ENCODE peak calls at places on chromosomes 5 and 9, in ten cellular contexts. One of them, this sample, is unnamed.

GRCh38 chr5:45491368-45491767 is 204.8 kb downstream of the HCN1 start:
- DNase-seq in stimulated activated CD4-positive, alpha-beta T cell treated with anti-CD3 and anti-CD28 coated beads, Interleukin-15, amount 100 ng/mL, for 24 hours: no peak
- DNase-seq in pons: no peak
- DNase-seq in mucosa of gallbladder: no peak
- DNase-seq in adrenal gland: no peak
- DNase-seq in RCC 7860: peak
- DNase-seq in GM19239: no peak
- DNase-seq in activated B cell treated with CpG ODN at 0.5 μM for 24 hours: no peak
- DNase-seq in hypothalamus: no peak
- DNase-seq in NCI-H748 treated with DMSO at 0.1 percent for 48 hours: no peak
- DNase-seq in this sample: no peak

GRCh38 chr5:66122379-66123034 is 21.6 kb upstream of the SREK1 start:
- DNase-seq in activated B cell treated with CpG ODN at 0.5 μM for 24 hours: no peak
- DNase-seq in RCC 7860: peak
- DNase-seq in pons: no peak
- DNase-seq in hypothalamus: no peak
- DNase-seq in NCI-H748 treated with DMSO at 0.1 percent for 48 hours: no peak
- DNase-seq in mucosa of gallbladder: no peak
- DNase-seq in adrenal gland: no peak
- DNase-seq in GM19239: no peak
- DNase-seq in stimulated activated CD4-positive, alpha-beta T cell treated with anti-CD3 and anti-CD28 coated beads, Interleukin-15, amount 100 ng/mL, for 24 hours: no peak
- DNase-seq in this sample: no peak

GRCh38 chr9:89171693-89172092 is 6.9 kb downstream of the SHC3 start:
- DNase-seq in hypothalamus: no peak
- DNase-seq in GM19239: no peak
- DNase-seq in RCC 7860: no peak
- DNase-seq in adrenal gland: no peak
- DNase-seq in stimulated activated CD4-positive, alpha-beta T cell treated with anti-CD3 and anti-CD28 coated beads, Interleukin-15, amount 100 ng/mL, for 24 hours: no peak
- DNase-seq in NCI-H748 treated with DMSO at 0.1 percent for 48 hours: no peak
- DNase-seq in activated B cell treated with CpG ODN at 0.5 μM for 24 hours: no peak
- DNase-seq in pons: no peak
- DNase-seq in mucosa of gallbladder: no peak
- DNase-seq in this sample: no peak

GRCh38 chr5:28517691-28518090 is 1479.3 kb upstream of the CDH9 start:
- DNase-seq in mucosa of gallbladder: no peak
- DNase-seq in adrenal gland: no peak
- DNase-seq in stimulated activated CD4-positive, alpha-beta T cell treated with anti-CD3 and anti-CD28 coated beads, Interleukin-15, amount 100 ng/mL, for 24 hours: no peak
- DNase-seq in activated B cell treated with CpG ODN at 0.5 μM for 24 hours: no peak
- DNase-seq in GM19239: no peak
- DNase-seq in NCI-H748 treated with DMSO at 0.1 percent for 48 hours: no peak
- DNase-seq in RCC 7860: no peak
- DNase-seq in pons: no peak
- DNase-seq in hypothalamus: no peak
- DNase-seq in this sample: no peak

GRCh38 chr9:89677696-89678393 is 73.0 kb downstream of the GADD45G start:
- DNase-seq in NCI-H748 treated with DMSO at 0.1 percent for 48 hours: peak
- DNase-seq in stimulated activated CD4-positive, alpha-beta T cell treated with anti-CD3 and anti-CD28 coated beads, Interleukin-15, amount 100 ng/mL, for 24 hours: no peak
- DNase-seq in pons: no peak
- DNase-seq in RCC 7860: no peak
- DNase-seq in adrenal gland: no peak
- DNase-seq in hypothalamus: no peak
- DNase-seq in activated B cell treated with CpG ODN at 0.5 μM for 24 hours: no peak
- DNase-seq in mucosa of gallbladder: no peak
- DNase-seq in GM19239: no peak
- DNase-seq in this sample: peak

GRCh38 chr9:2126331-2126789 is 111.2 kb downstream of the SMARCA2 start:
- DNase-seq in pons: peak
- DNase-seq in hypothalamus: no peak
- DNase-seq in RCC 7860: no peak
- DNase-seq in NCI-H748 treated with DMSO at 0.1 percent for 48 hours: no peak
- DNase-seq in GM19239: no peak
- DNase-seq in stimulated activated CD4-positive, alpha-beta T cell treated with anti-CD3 and anti-CD28 coated beads, Interleukin-15, amount 100 ng/mL, for 24 hours: no peak
- DNase-seq in mucosa of gallbladder: peak
- DNase-seq in activated B cell treated with CpG ODN at 0.5 μM for 24 hours: no peak
- DNase-seq in adrenal gland: peak
- DNase-seq in this sample: no peak

GRCh38 chr5:76326559-76327351 is 76.3 kb upstream of the IQGAP2 start:
- DNase-seq in RCC 7860: no peak
- DNase-seq in mucosa of gallbladder: no peak
- DNase-seq in stimulated activated CD4-positive, alpha-beta T cell treated with anti-CD3 and anti-CD28 coated beads, Interleukin-15, amount 100 ng/mL, for 24 hours: no peak
- DNase-seq in activated B cell treated with CpG ODN at 0.5 μM for 24 hours: no peak
- DNase-seq in NCI-H748 treated with DMSO at 0.1 percent for 48 hours: no peak
- DNase-seq in GM19239: no peak
- DNase-seq in pons: no peak
- DNase-seq in hypothalamus: no peak
- DNase-seq in adrenal gland: no peak
- DNase-seq in this sample: peak

GRCh38 chr5:134545070-134545868 is 19.8 kb downstream of the JADE2 start:
- DNase-seq in NCI-H748 treated with DMSO at 0.1 percent for 48 hours: no peak
- DNase-seq in RCC 7860: no peak
- DNase-seq in mucosa of gallbladder: peak
- DNase-seq in GM19239: no peak
- DNase-seq in activated B cell treated with CpG ODN at 0.5 μM for 24 hours: no peak
- DNase-seq in adrenal gland: no peak
- DNase-seq in pons: no peak
- DNase-seq in stimulated activated CD4-positive, alpha-beta T cell treated with anti-CD3 and anti-CD28 coated beads, Interleukin-15, amount 100 ng/mL, for 24 hours: peak
- DNase-seq in hypothalamus: no peak
- DNase-seq in this sample: no peak

GRCh38 chr9:132237481-132237880 is 75.6 kb downstream of the NTNG2 start:
- DNase-seq in NCI-H748 treated with DMSO at 0.1 percent for 48 hours: no peak
- DNase-seq in mucosa of gallbladder: no peak
- DNase-seq in adrenal gland: peak
- DNase-seq in pons: no peak
- DNase-seq in activated B cell treated with CpG ODN at 0.5 μM for 24 hours: no peak
- DNase-seq in stimulated activated CD4-positive, alpha-beta T cell treated with anti-CD3 and anti-CD28 coated beads, Interleukin-15, amount 100 ng/mL, for 24 hours: no peak
- DNase-seq in hypothalamus: no peak
- DNase-seq in GM19239: no peak
- DNase-seq in RCC 7860: peak
- DNase-seq in this sample: no peak

GRCh38 chr9:786405-786804 is 55.1 kb upstream of the DMRT1 start:
- DNase-seq in NCI-H748 treated with DMSO at 0.1 percent for 48 hours: no peak
- DNase-seq in stimulated activated CD4-positive, alpha-beta T cell treated with anti-CD3 and anti-CD28 coated beads, Interleukin-15, amount 100 ng/mL, for 24 hours: no peak
- DNase-seq in pons: no peak
- DNase-seq in hypothalamus: no peak
- DNase-seq in activated B cell treated with CpG ODN at 0.5 μM for 24 hours: no peak
- DNase-seq in GM19239: no peak
- DNase-seq in mucosa of gallbladder: no peak
- DNase-seq in adrenal gland: no peak
- DNase-seq in RCC 7860: no peak
- DNase-seq in this sample: no peak

GRCh38 chr5:74122979-74123575 is 497.1 kb downstream of the ARHGEF28 start:
- DNase-seq in activated B cell treated with CpG ODN at 0.5 μM for 24 hours: no peak
- DNase-seq in adrenal gland: no peak
- DNase-seq in RCC 7860: no peak
- DNase-seq in GM19239: no peak
- DNase-seq in hypothalamus: no peak
- DNase-seq in mucosa of gallbladder: no peak
- DNase-seq in NCI-H748 treated with DMSO at 0.1 percent for 48 hours: peak
- DNase-seq in stimulated activated CD4-positive, alpha-beta T cell treated with anti-CD3 and anti-CD28 coated beads, Interleukin-15, amount 100 ng/mL, for 24 hours: no peak
- DNase-seq in pons: no peak
- DNase-seq in this sample: no peak

GRCh38 chr9:76369583-76369982 is 24.6 kb downstream of the RFK start:
- DNase-seq in hypothalamus: no peak
- DNase-seq in adrenal gland: peak
- DNase-seq in RCC 7860: peak
- DNase-seq in GM19239: no peak
- DNase-seq in pons: no peak
- DNase-seq in mucosa of gallbladder: peak
- DNase-seq in stimulated activated CD4-positive, alpha-beta T cell treated with anti-CD3 and anti-CD28 coated beads, Interleukin-15, amount 100 ng/mL, for 24 hours: no peak
- DNase-seq in NCI-H748 treated with DMSO at 0.1 percent for 48 hours: peak
- DNase-seq in activated B cell treated with CpG ODN at 0.5 μM for 24 hours: no peak
- DNase-seq in this sample: no peak

GRCh38 chr9:121735065-121735791 is 83.8 kb downstream of the DAB2IP start:
- DNase-seq in RCC 7860: peak
- DNase-seq in adrenal gland: no peak
- DNase-seq in stimulated activated CD4-positive, alpha-beta T cell treated with anti-CD3 and anti-CD28 coated beads, Interleukin-15, amount 100 ng/mL, for 24 hours: peak
- DNase-seq in activated B cell treated with CpG ODN at 0.5 μM for 24 hours: no peak
- DNase-seq in GM19239: peak
- DNase-seq in NCI-H748 treated with DMSO at 0.1 percent for 48 hours: peak
- DNase-seq in pons: no peak
- DNase-seq in mucosa of gallbladder: no peak
- DNase-seq in hypothalamus: no peak
- DNase-seq in this sample: peak

GRCh38 chr5:6837519-6838110 is 124.4 kb downstream of the TENT4A start:
- DNase-seq in RCC 7860: no peak
- DNase-seq in hypothalamus: no peak
- DNase-seq in stimulated activated CD4-positive, alpha-beta T cell treated with anti-CD3 and anti-CD28 coated beads, Interleukin-15, amount 100 ng/mL, for 24 hours: peak
- DNase-seq in GM19239: peak
- DNase-seq in pons: no peak
- DNase-seq in adrenal gland: peak
- DNase-seq in NCI-H748 treated with DMSO at 0.1 percent for 48 hours: no peak
- DNase-seq in activated B cell treated with CpG ODN at 0.5 μM for 24 hours: no peak
- DNase-seq in mucosa of gallbladder: no peak
- DNase-seq in this sample: no peak

GRCh38 chr5:59535561-59535960 is 358.0 kb downstream of the PDE4D start:
- DNase-seq in stimulated activated CD4-positive, alpha-beta T cell treated with anti-CD3 and anti-CD28 coated beads, Interleukin-15, amount 100 ng/mL, for 24 hours: no peak
- DNase-seq in pons: no peak
- DNase-seq in mucosa of gallbladder: no peak
- DNase-seq in GM19239: no peak
- DNase-seq in adrenal gland: no peak
- DNase-seq in RCC 7860: no peak
- DNase-seq in NCI-H748 treated with DMSO at 0.1 percent for 48 hours: no peak
- DNase-seq in hypothalamus: no peak
- DNase-seq in activated B cell treated with CpG ODN at 0.5 μM for 24 hours: no peak
- DNase-seq in this sample: no peak

GRCh38 chr9:95509851-95510529 is 6.8 kb downstream of the PTCH1 start:
- DNase-seq in stimulated activated CD4-positive, alpha-beta T cell treated with anti-CD3 and anti-CD28 coated beads, Interleukin-15, amount 100 ng/mL, for 24 hours: no peak
- DNase-seq in mucosa of gallbladder: no peak
- DNase-seq in hypothalamus: peak
- DNase-seq in NCI-H748 treated with DMSO at 0.1 percent for 48 hours: no peak
- DNase-seq in RCC 7860: no peak
- DNase-seq in GM19239: no peak
- DNase-seq in adrenal gland: peak
- DNase-seq in activated B cell treated with CpG ODN at 0.5 μM for 24 hours: no peak
- DNase-seq in pons: peak
- DNase-seq in this sample: no peak

GRCh38 chr9:77017505-77017894 is 2.0 kb upstream of the FOXB2 start:
- DNase-seq in RCC 7860: no peak
- DNase-seq in stimulated activated CD4-positive, alpha-beta T cell treated with anti-CD3 and anti-CD28 coated beads, Interleukin-15, amount 100 ng/mL, for 24 hours: no peak
- DNase-seq in GM19239: no peak
- DNase-seq in adrenal gland: no peak
- DNase-seq in activated B cell treated with CpG ODN at 0.5 μM for 24 hours: no peak
- DNase-seq in pons: no peak
- DNase-seq in NCI-H748 treated with DMSO at 0.1 percent for 48 hours: no peak
- DNase-seq in hypothalamus: no peak
- DNase-seq in mucosa of gallbladder: no peak
- DNase-seq in this sample: no peak

GRCh38 chr9:9973062-9973461 is 639.7 kb downstream of the PTPRD start:
- DNase-seq in pons: no peak
- DNase-seq in NCI-H748 treated with DMSO at 0.1 percent for 48 hours: no peak
- DNase-seq in stimulated activated CD4-positive, alpha-beta T cell treated with anti-CD3 and anti-CD28 coated beads, Interleukin-15, amount 100 ng/mL, for 24 hours: no peak
- DNase-seq in GM19239: no peak
- DNase-seq in hypothalamus: no peak
- DNase-seq in adrenal gland: no peak
- DNase-seq in mucosa of gallbladder: no peak
- DNase-seq in activated B cell treated with CpG ODN at 0.5 μM for 24 hours: no peak
- DNase-seq in RCC 7860: no peak
- DNase-seq in this sample: no peak

GRCh38 chr5:124742983-124743533 is 3.4 kb downstream of the ZNF608 start:
- DNase-seq in pons: no peak
- DNase-seq in activated B cell treated with CpG ODN at 0.5 μM for 24 hours: no peak
- DNase-seq in hypothalamus: no peak
- DNase-seq in adrenal gland: peak
- DNase-seq in GM19239: no peak
- DNase-seq in NCI-H748 treated with DMSO at 0.1 percent for 48 hours: peak
- DNase-seq in mucosa of gallbladder: no peak
- DNase-seq in stimulated activated CD4-positive, alpha-beta T cell treated with anti-CD3 and anti-CD28 coated beads, Interleukin-15, amount 100 ng/mL, for 24 hours: no peak
- DNase-seq in RCC 7860: peak
- DNase-seq in this sample: no peak

GRCh38 chr5:179323026-179323571 is 22.2 kb downstream of the ADAMTS2 start:
- DNase-seq in GM19239: no peak
- DNase-seq in NCI-H748 treated with DMSO at 0.1 percent for 48 hours: no peak
- DNase-seq in RCC 7860: no peak
- DNase-seq in activated B cell treated with CpG ODN at 0.5 μM for 24 hours: no peak
- DNase-seq in stimulated activated CD4-positive, alpha-beta T cell treated with anti-CD3 and anti-CD28 coated beads, Interleukin-15, amount 100 ng/mL, for 24 hours: no peak
- DNase-seq in mucosa of gallbladder: no peak
- DNase-seq in adrenal gland: no peak
- DNase-seq in pons: no peak
- DNase-seq in hypothalamus: no peak
- DNase-seq in this sample: no peak

GRCh38 chr5:5658226-5658625 is 235.7 kb downstream of the ICE1 start:
- DNase-seq in adrenal gland: peak
- DNase-seq in mucosa of gallbladder: peak
- DNase-seq in hypothalamus: no peak
- DNase-seq in stimulated activated CD4-positive, alpha-beta T cell treated with anti-CD3 and anti-CD28 coated beads, Interleukin-15, amount 100 ng/mL, for 24 hours: no peak
- DNase-seq in activated B cell treated with CpG ODN at 0.5 μM for 24 hours: no peak
- DNase-seq in GM19239: peak
- DNase-seq in RCC 7860: peak
- DNase-seq in pons: peak
- DNase-seq in NCI-H748 treated with DMSO at 0.1 percent for 48 hours: no peak
- DNase-seq in this sample: no peak

GRCh38 chr5:100803391-100803790 is 99.7 kb downstream of the ST8SIA4 start:
- DNase-seq in mucosa of gallbladder: no peak
- DNase-seq in adrenal gland: no peak
- DNase-seq in GM19239: no peak
- DNase-seq in hypothalamus: peak
- DNase-seq in pons: peak
- DNase-seq in activated B cell treated with CpG ODN at 0.5 μM for 24 hours: no peak
- DNase-seq in stimulated activated CD4-positive, alpha-beta T cell treated with anti-CD3 and anti-CD28 coated beads, Interleukin-15, amount 100 ng/mL, for 24 hours: no peak
- DNase-seq in NCI-H748 treated with DMSO at 0.1 percent for 48 hours: no peak
- DNase-seq in RCC 7860: no peak
- DNase-seq in this sample: no peak

GRCh38 chr5:109506556-109506955 is 96.8 kb upstream of the PJA2 start:
- DNase-seq in activated B cell treated with CpG ODN at 0.5 μM for 24 hours: no peak
- DNase-seq in stimulated activated CD4-positive, alpha-beta T cell treated with anti-CD3 and anti-CD28 coated beads, Interleukin-15, amount 100 ng/mL, for 24 hours: no peak
- DNase-seq in pons: no peak
- DNase-seq in mucosa of gallbladder: no peak
- DNase-seq in GM19239: no peak
- DNase-seq in NCI-H748 treated with DMSO at 0.1 percent for 48 hours: no peak
- DNase-seq in hypothalamus: no peak
- DNase-seq in adrenal gland: no peak
- DNase-seq in RCC 7860: no peak
- DNase-seq in this sample: no peak

GRCh38 chr9:131403493-131403773 is 9.5 kb downstream of the PRRC2B start:
- DNase-seq in activated B cell treated with CpG ODN at 0.5 μM for 24 hours: no peak
- DNase-seq in mucosa of gallbladder: no peak
- DNase-seq in pons: no peak
- DNase-seq in hypothalamus: no peak
- DNase-seq in adrenal gland: no peak
- DNase-seq in NCI-H748 treated with DMSO at 0.1 percent for 48 hours: no peak
- DNase-seq in GM19239: no peak
- DNase-seq in RCC 7860: no peak
- DNase-seq in stimulated activated CD4-positive, alpha-beta T cell treated with anti-CD3 and anti-CD28 coated beads, Interleukin-15, amount 100 ng/mL, for 24 hours: no peak
- DNase-seq in this sample: no peak

GRCh38 chr9:76835571-76836283 is 70.2 kb downstream of the PRUNE2 start:
- DNase-seq in hypothalamus: no peak
- DNase-seq in pons: peak
- DNase-seq in adrenal gland: peak
- DNase-seq in NCI-H748 treated with DMSO at 0.1 percent for 48 hours: no peak
- DNase-seq in stimulated activated CD4-positive, alpha-beta T cell treated with anti-CD3 and anti-CD28 coated beads, Interleukin-15, amount 100 ng/mL, for 24 hours: no peak
- DNase-seq in mucosa of gallbladder: no peak
- DNase-seq in activated B cell treated with CpG ODN at 0.5 μM for 24 hours: no peak
- DNase-seq in GM19239: no peak
- DNase-seq in RCC 7860: peak
- DNase-seq in this sample: no peak

GRCh38 chr5:15020731-15021130 is 149.2 kb upstream of the ANKH start:
- DNase-seq in NCI-H748 treated with DMSO at 0.1 percent for 48 hours: no peak
- DNase-seq in mucosa of gallbladder: no peak
- DNase-seq in RCC 7860: no peak
- DNase-seq in pons: no peak
- DNase-seq in activated B cell treated with CpG ODN at 0.5 μM for 24 hours: no peak
- DNase-seq in GM19239: no peak
- DNase-seq in stimulated activated CD4-positive, alpha-beta T cell treated with anti-CD3 and anti-CD28 coated beads, Interleukin-15, amount 100 ng/mL, for 24 hours: no peak
- DNase-seq in hypothalamus: no peak
- DNase-seq in adrenal gland: no peak
- DNase-seq in this sample: no peak

GRCh38 chr9:82721596-82721995 is 341.3 kb downstream of the RASEF start:
- DNase-seq in stimulated activated CD4-positive, alpha-beta T cell treated with anti-CD3 and anti-CD28 coated beads, Interleukin-15, amount 100 ng/mL, for 24 hours: no peak
- DNase-seq in GM19239: no peak
- DNase-seq in hypothalamus: no peak
- DNase-seq in activated B cell treated with CpG ODN at 0.5 μM for 24 hours: no peak
- DNase-seq in adrenal gland: no peak
- DNase-seq in mucosa of gallbladder: no peak
- DNase-seq in pons: no peak
- DNase-seq in RCC 7860: no peak
- DNase-seq in NCI-H748 treated with DMSO at 0.1 percent for 48 hours: no peak
- DNase-seq in this sample: no peak

This sample was measured in H9.